ENCODE peak calls at places on chromosomes 3 and 15, in four cellular contexts. One of them, this sample, is unnamed.

GRCh38 chr15:34684351-34684750 is 70.4 kb downstream of the GJD2 start:
- DNase-seq in D721Med: no peak
- DNase-seq in ureter: no peak
- DNase-seq in nephron progenitor cell: no peak
- DNase-seq in this sample: no peak

GRCh38 chr3:61981005-61981404 is 392.3 kb downstream of the FEZF2 start:
- DNase-seq in D721Med: no peak
- DNase-seq in ureter: no peak
- DNase-seq in nephron progenitor cell: no peak
- DNase-seq in this sample: no peak

GRCh38 chr3:122099255-122099654 is 44.1 kb downstream of the CD86 start:
- DNase-seq in D721Med: no peak
- DNase-seq in ureter: no peak
- DNase-seq in nephron progenitor cell: no peak
- DNase-seq in this sample: no peak

GRCh38 chr3:125024817-125025216 is 31.0 kb downstream of the HEG1 start:
- DNase-seq in D721Med: no peak
- DNase-seq in ureter: no peak
- DNase-seq in nephron progenitor cell: no peak
- DNase-seq in this sample: no peak

GRCh38 chr3:55481067-55481917 is 5.8 kb downstream of the WNT5A start:
- DNase-seq in D721Med: no peak
- DNase-seq in ureter: peak; percentile 53
- DNase-seq in nephron progenitor cell: peak; percentile 57
- DNase-seq in this sample: no peak

GRCh38 chr3:192026656-192027055 is 565.7 kb downstream of the PYDC2 start:
- DNase-seq in D721Med: no peak
- DNase-seq in ureter: no peak
- DNase-seq in nephron progenitor cell: no peak
- DNase-seq in this sample: no peak

GRCh38 chr3:124771083-124771445 is 40.8 kb downstream of the UMPS start:
- DNase-seq in D721Med: no peak
- DNase-seq in ureter: no peak
- DNase-seq in nephron progenitor cell: no peak
- DNase-seq in this sample: no peak

GRCh38 chr3:76047368-76047767 is 262.0 kb upstream of the ZNF717 start:
- DNase-seq in D721Med: no peak
- DNase-seq in ureter: no peak
- DNase-seq in nephron progenitor cell: no peak
- DNase-seq in this sample: no peak

GRCh38 chr3:126155280-126155640 is 25.1 kb downstream of the ALDH1L1 start:
- DNase-seq in D721Med: no peak
- DNase-seq in ureter: no peak
- DNase-seq in nephron progenitor cell: no peak
- DNase-seq in this sample: peak; percentile 36

GRCh38 chr3:152377184-152377570 is 108.4 kb downstream of the MBNL1 start:
- DNase-seq in D721Med: no peak
- DNase-seq in ureter: no peak
- DNase-seq in nephron progenitor cell: no peak
- DNase-seq in this sample: no peak

GRCh38 chr3:39541917-39542329 is 74.4 kb downstream of the MOBP start:
- DNase-seq in D721Med: no peak
- DNase-seq in ureter: no peak
- DNase-seq in nephron progenitor cell: no peak
- DNase-seq in this sample: no peak

GRCh38 chr15:73631915-73632669 is 1.1 kb downstream of the NPTN start:
- DNase-seq in D721Med: no peak
- DNase-seq in ureter: peak; percentile 60
- DNase-seq in nephron progenitor cell: peak; percentile 24
- DNase-seq in this sample: peak; percentile 64